ENCODE peak calls at places on chromosomes 12 and 14, in ten cellular contexts. C is heart right ventricle, L is tibial artery, B is WERI-Rb-1, S is K562, M is cardiac muscle cell, R is kidney, F is SJSA1, O is sigmoid colon, J is adrenal gland. Y is an unnamed sample.

GRCh38 chr14:105493921-105494605 is 3.0 kb downstream of the TEDC1 start:
- DNase-seq in C (peak; percentile 12), F (no peak), R (peak; percentile 70), L (no peak), B (no peak), M (no peak), S (no peak), O (peak; percentile 57), J (no peak), Y (no peak)

GRCh38 chr14:20866963-20867362 is 24.2 kb upstream of the RNASE3 start:
- DNase-seq in R (no peak), L (no peak), M (peak; percentile 43), B (no peak), C (no peak), J (no peak), S (no peak), F (no peak), O (no peak), Y (no peak)

GRCh38 chr12:111091036-111091435 is 170.7 kb upstream of the MYL2 start:
- DNase-seq in O (no peak), J (no peak), B (no peak), M (no peak), F (no peak), S (no peak), L (no peak), R (no peak), C (no peak), Y (no peak)

GRCh38 chr14:100822921-100823320 is 3.0 kb upstream of the MEG3 start:
- DNase-seq in C (no peak), S (no peak), O (no peak), R (peak; percentile 8), M (peak; percentile 14), B (no peak), J (peak; percentile 36), F (no peak), L (no peak), Y (no peak)

GRCh38 chr14:91376547-91377477 is 40.8 kb downstream of the CCDC88C start:
- DNase-seq in L (no peak), C (no peak), B (no peak), R (no peak), J (no peak), S (no peak), F (no peak), M (no peak), O (no peak), Y (no peak)

GRCh38 chr14:22664261-22664660 is 20.1 kb upstream of the OR6J1 start:
- DNase-seq in R (no peak), S (no peak), F (no peak), M (no peak), C (no peak), B (no peak), L (no peak), J (no peak), O (no peak), Y (no peak)

GRCh38 chr14:22977684-22978486 is 4.5 kb downstream of the AJUBA start:
- DNase-seq in J (no peak), S (peak; percentile 69), C (peak; percentile 44), R (peak; percentile 85), M (peak; percentile 89), B (peak; percentile 77), L (no peak), O (peak; percentile 78), F (peak; percentile 97), Y (peak; percentile 85)

GRCh38 chr14:36942522-36943245 is 229.7 kb downstream of the SLC25A21 start:
- DNase-seq in B (no peak), L (no peak), S (no peak), R (no peak), C (no peak), F (no peak), O (no peak), M (no peak), J (no peak), Y (no peak)

GRCh38 chr12:307406-307805 is 44.8 kb upstream of the SLC6A13 start:
- DNase-seq in C (no peak), F (no peak), J (no peak), S (no peak), M (no peak), L (no peak), O (no peak), R (no peak), B (no peak), Y (no peak)

GRCh38 chr14:68675233-68675577 is 117.7 kb downstream of the ZFP36L1 start:
- DNase-seq in O (peak; percentile 19), L (peak; percentile 7), J (no peak), M (no peak), F (peak; percentile 62), C (no peak), R (no peak), B (no peak), S (no peak), Y (no peak)

DNA sequence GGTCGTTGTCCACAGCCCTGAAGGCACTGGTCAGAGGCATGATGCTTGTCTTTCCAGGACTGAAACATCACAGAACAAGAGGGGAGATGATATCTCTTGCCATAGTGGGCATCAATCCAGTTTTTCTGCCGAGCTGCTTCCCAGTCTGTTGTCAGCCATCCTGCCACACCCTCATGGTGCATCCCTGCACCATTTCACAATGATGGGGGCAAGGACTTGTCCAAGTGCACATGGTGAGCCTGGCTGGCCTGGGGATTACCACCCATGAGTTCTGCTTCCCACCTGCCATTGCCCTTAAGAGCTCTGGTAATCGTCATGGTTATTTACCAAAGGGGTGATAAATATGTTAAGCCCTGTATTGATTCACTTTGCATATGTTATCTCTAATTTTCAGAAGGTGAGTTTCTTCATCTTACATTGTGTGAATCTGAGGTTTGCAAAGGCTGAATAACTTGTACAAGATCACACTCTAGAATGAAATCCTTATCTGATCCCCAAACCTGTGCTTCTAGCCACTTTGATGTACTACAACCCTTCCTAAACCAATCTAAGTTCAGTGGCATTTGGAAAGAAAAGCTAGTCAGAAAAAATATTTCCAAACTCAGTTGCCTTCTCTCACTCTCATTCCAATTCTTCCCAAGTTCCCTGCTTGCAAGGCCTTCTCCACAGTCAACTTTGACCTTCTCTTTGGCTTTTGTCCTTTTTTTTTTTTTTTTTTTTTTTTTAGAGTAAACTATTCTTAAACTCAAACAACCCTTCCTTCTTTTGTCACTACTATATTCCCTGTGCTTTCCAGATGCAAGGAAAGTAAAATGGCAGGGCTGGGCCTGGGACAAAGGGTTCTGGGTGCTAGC is 2.3 kb downstream of the AVIL start:
- DNase-seq in L (no peak), J (no peak), O (no peak), M (no peak), F (no peak), B (no peak), S (no peak), R (no peak), C (no peak), Y (no peak)
- H3K27ac ChIP-seq in L (peak overlapping the region; percentile 53), J (no peak overlapping the region), O (no peak overlapping the region), M (no peak overlapping the region), F (no peak overlapping the region), B (no peak overlapping the region), S (peak overlapping the region; percentile 37), R (no peak overlapping the region), C (peak overlapping the region; percentile 69), Y (peak overlapping the region; percentile 69)

DNA sequence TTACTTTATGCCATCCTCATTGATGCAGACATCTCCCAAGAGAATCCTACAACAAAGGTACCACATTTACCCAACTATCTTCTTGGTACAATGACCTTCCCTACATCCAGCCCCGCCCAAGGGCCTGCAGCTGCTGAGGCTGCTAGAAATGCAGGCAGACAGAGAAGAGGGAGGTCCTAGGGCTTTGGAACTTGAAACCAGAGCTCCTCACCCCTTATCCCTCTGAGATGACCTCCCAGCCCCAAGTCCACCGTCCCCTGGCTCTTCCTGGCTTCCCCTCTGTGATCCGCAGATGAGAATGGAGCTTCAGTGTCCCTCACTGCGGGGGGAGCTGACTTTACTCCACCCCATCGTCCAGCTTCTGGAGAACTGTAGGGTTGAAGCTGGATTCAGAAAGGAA is 1.6 kb upstream of the TNFRSF1A start:
- DNase-seq in C (no peak), S (no peak), F (no peak), R (peak; percentile 75), B (no peak), L (no peak), J (no peak), M (no peak), O (no peak), Y (no peak)
- H3K27ac ChIP-seq in C (peak overlapping the region; percentile 93), S (no peak overlapping the region), F (no peak overlapping the region), R (peak overlapping the region; percentile 44), B (no peak overlapping the region), L (peak overlapping the region; percentile 99), J (peak overlapping the region; percentile 97), M (no peak overlapping the region), O (peak overlapping the region; percentile 98), Y (peak overlapping the region; percentile 97)

DNA sequence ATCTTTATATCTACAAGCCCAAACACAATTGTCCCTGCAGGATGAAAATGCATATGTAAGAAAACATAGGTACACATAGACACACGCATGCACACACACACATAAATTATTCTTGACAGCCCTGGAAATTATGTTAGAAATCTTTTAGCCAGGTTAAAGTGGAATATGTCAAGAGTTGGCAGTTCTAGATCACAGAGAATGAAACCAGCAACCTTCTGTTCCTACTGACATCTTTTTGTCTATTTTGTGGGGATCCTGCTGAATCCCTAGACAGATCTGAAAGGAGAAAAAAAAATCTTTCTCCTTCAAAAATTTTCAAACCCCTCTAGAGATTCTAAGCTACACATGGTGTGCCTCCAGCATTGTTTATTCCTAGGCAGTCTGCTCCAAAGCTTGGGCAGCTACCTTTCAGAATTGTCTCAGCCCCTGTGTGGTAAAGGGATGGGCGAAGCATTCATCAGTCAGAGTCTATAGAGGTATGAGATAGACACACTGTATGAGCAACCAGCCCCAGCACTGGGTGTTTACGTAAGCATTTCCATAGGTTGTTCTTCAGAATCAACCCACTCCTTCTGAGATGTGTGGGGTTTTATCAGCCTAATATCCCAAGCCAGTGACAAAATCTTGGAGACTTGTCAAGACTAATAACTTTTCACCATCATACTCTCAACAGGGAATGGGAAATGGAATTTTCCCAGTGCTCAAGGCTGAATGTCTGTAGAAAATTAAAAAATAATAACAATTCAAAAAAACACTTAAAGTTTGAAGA is 98.4 kb downstream of the BTG1 start:
- DNase-seq in R (no peak), M (peak; percentile 39), L (no peak), J (no peak), F (no peak), C (no peak), S (no peak), O (no peak), B (no peak), Y (no peak)
- H3K27ac ChIP-seq in R (no peak overlapping the region), M (no peak overlapping the region), L (no peak overlapping the region), J (no peak overlapping the region), F (no peak overlapping the region), C (no peak overlapping the region), S (no peak overlapping the region), O (no peak overlapping the region), B (no peak overlapping the region), Y (no peak overlapping the region)

GRCh38 chr14:92489394-92490238 is 24.0 kb upstream of the RIN3 start:
- DNase-seq in B (no peak), J (no peak), O (no peak), C (no peak), M (no peak), L (no peak), S (no peak), F (no peak), R (no peak), Y (no peak)
- H3K27ac ChIP-seq in B (no peak overlapping the region), J (peak overlapping the region; percentile 38), O (peak overlapping the region; percentile 48), C (peak overlapping the region; percentile 5), M (no peak overlapping the region), L (no peak overlapping the region), S (no peak overlapping the region), F (no peak overlapping the region), R (no peak overlapping the region), Y (no peak overlapping the region)

GRCh38 chr14:33949051-33950037 is 1.5 kb downstream of the EGLN3 start:
- DNase-seq in C (no peak), J (no peak), O (no peak), M (no peak), S (peak; percentile 17), R (no peak), F (no peak), L (no peak), B (no peak), Y (no peak)
- H3K27ac ChIP-seq in C (peak overlapping the region; percentile 80), J (no peak overlapping the region), O (peak overlapping the region; percentile 88), M (no peak overlapping the region), S (peak overlapping the region; percentile 68), R (peak overlapping the region; percentile 5), F (no peak overlapping the region), L (peak overlapping the region; percentile 82), B (no peak overlapping the region), Y (peak overlapping the region; percentile 79)